ENCODE peak calls at places on chromosome 20, in four cellular contexts. D is SW 1271; F is activated CD8-positive, alpha-beta memory T cell treated with anti-CD3 and anti-CD28 coated beads for 48 hours; L is DMS79. E is an unnamed sample.

GRCh38 chr20:46631212-46631869 is 19.9 kb downstream of the SLC13A3 start:
- DNase-seq in F (no peak), L (no peak), D (no peak), E (no peak)

GRCh38 chr20:63696628-63697356 is at the start of gene TNFRSF6B:
- DNase-seq in D (no peak), F (no peak), L (no peak), E (no peak)

GRCh38 chr20:36768768-36769430 is 4.7 kb downstream of the DSN1 start:
- DNase-seq in D (no peak), F (no peak), L (no peak), E (no peak)

GRCh38 chr20:14865169-14865568 is 527.8 kb upstream of the FLRT3 start:
- DNase-seq in D (no peak), L (no peak), F (no peak), E (no peak)

GRCh38 chr20:20711413-20711812 is 1.0 kb downstream of the RALGAPA2 start:
- DNase-seq in D (no peak), F (no peak), L (no peak), E (peak; percentile 45)

GRCh38 chr20:32559753-32560380 is 25.3 kb downstream of the NOL4L start:
- DNase-seq in F (no peak), D (no peak), L (peak; percentile 27), E (no peak)

GRCh38 chr20:57810511-57811372 is 100.9 kb upstream of the PMEPA1 start:
- DNase-seq in D (no peak), F (no peak), L (no peak), E (peak; percentile 67)

GRCh38 chr20:9156529-9157280 is 87.8 kb downstream of the PLCB4 start:
- DNase-seq in L (no peak), F (no peak), D (no peak), E (no peak)

GRCh38 chr20:64003970-64004725 is 23.2 kb downstream of the PRPF6 start:
- DNase-seq in D (no peak), L (peak; percentile 69), F (no peak), E (no peak)

GRCh38 chr20:48818481-48818987 is 9.3 kb downstream of the PREX1 start:
- DNase-seq in L (no peak), F (no peak), D (no peak), E (no peak)

GRCh38 chr20:44057698-44058675 is 129.0 kb downstream of the JPH2 start:
- DNase-seq in L (no peak), D (no peak), F (no peak), E (no peak)

GRCh38 chr20:57263127-57263609 is 3.3 kb downstream of the BMP7 start:
- DNase-seq in F (no peak), D (no peak), L (peak; percentile 21), E (no peak)

GRCh38 chr20:13458860-13459451 is 179.8 kb downstream of the TASP1 start:
- DNase-seq in F (no peak), L (no peak), D (no peak), E (peak; percentile 36)

GRCh38 chr20:13298692-13299373 is 77.8 kb downstream of the ISM1 start:
- DNase-seq in D (no peak), F (no peak), L (no peak), E (no peak)

GRCh38 chr20:19828233-19828632 is 70.2 kb downstream of the RIN2 start:
- DNase-seq in D (peak; percentile 78), L (no peak), F (no peak), E (no peak)

GRCh38 chr20:44411020-44411756 is 55.7 kb downstream of the HNF4A start:
- DNase-seq in D (no peak), F (no peak), L (no peak), E (peak; percentile 74)

GRCh38 chr20:62952373-62953166 is at the start of gene SLC17A9:
- DNase-seq in F (peak; percentile 36), L (no peak), D (no peak), E (peak; percentile 87)

GRCh38 chr20:59816146-59816743 is 117.2 kb downstream of the SYCP2 start:
- DNase-seq in L (no peak), D (no peak), F (no peak), E (peak; percentile 78)

GRCh38 chr20:41004561-41005360 is 23.9 kb upstream of the TOP1 start:
- DNase-seq in F (no peak), D (no peak), L (no peak), E (peak; percentile 43)

GRCh38 chr20:63553251-63553932 is 567 bp upstream of the FNDC11 start:
- DNase-seq in D (no peak), L (peak; percentile 15), F (peak; percentile 90), E (no peak)

GRCh38 chr20:54514020-54514607 is 38.7 kb downstream of the DOK5 start:
- DNase-seq in L (no peak), D (no peak), F (no peak), E (no peak)

GRCh38 chr20:15446373-15446772 is 1109.0 kb upstream of the FLRT3 start:
- DNase-seq in F (no peak), D (no peak), L (no peak), E (peak; percentile 10)

GRCh38 chr20:38304845-38305447 is 990 bp downstream of the BPI start:
- DNase-seq in D (no peak), F (no peak), L (no peak), E (peak; percentile 16)

GRCh38 chr20:34705008-34705382 is 851 bp downstream of the TP53INP2 start:
- DNase-seq in F (no peak), L (peak; percentile 32), D (no peak), E (no peak)

GRCh38 chr20:2032168-2032567 is 38.3 kb upstream of the PDYN start:
- DNase-seq in D (no peak), L (no peak), F (no peak), E (no peak)

GRCh38 chr20:50911030-50911429 is 20.2 kb downstream of the ADNP start:
- DNase-seq in F (no peak), D (no peak), L (no peak), E (no peak)

GRCh38 chr20:48761023-48761785 is 66.6 kb downstream of the PREX1 start:
- DNase-seq in F (no peak), L (no peak), D (no peak), E (peak; percentile 52)

GRCh38 chr20:62675156-62675871 is 33.0 kb downstream of the SLCO4A1 start:
- DNase-seq in L (no peak), F (no peak), D (no peak), E (no peak)

GRCh38 chr20:34546751-34547181 is 11.8 kb upstream of the MAP1LC3A start:
- DNase-seq in F (no peak), L (peak; percentile 83), D (no peak), E (peak; percentile 81)

GRCh38 chr20:33554914-33555420 is 65.1 kb downstream of the CBFA2T2 start:
- DNase-seq in F (no peak), D (peak; percentile 96), L (peak; percentile 57), E (peak; percentile 88)

GRCh38 chr20:50980071-50980681 is 21.6 kb downstream of the MOCS3 start:
- DNase-seq in D (peak; percentile 90), L (no peak), F (no peak), E (no peak)

GRCh38 chr20:52103469-52103910 is 88.1 kb downstream of the ZFP64 start:
- DNase-seq in L (no peak), F (no peak), D (no peak), E (no peak)

GRCh38 chr20:50034567-50035170 is 51.9 kb downstream of the SNAI1 start:
- DNase-seq in D (no peak), L (no peak), F (no peak), E (no peak)